ENCODE peak calls at places on chromosome 20, in four cellular contexts. T is nephron progenitor cell, J is fibroblast of lung, P is foreskin fibroblast. E is an unnamed sample.

GRCh38 chr20:45857836-45858250 is 429 bp downstream of the ZSWIM3 start:
- DNase-seq in T (no peak), J (no peak), P (no peak), E (no peak)

GRCh38 chr20:4519530-4519929 is 202.2 kb upstream of the PRND start:
- DNase-seq in T (peak), J (no peak), P (no peak), E (no peak)

GRCh38 chr20:47455133-47456040 is 46.3 kb upstream of the NCOA3 start:
- DNase-seq in T (no peak), J (peak), P (no peak), E (no peak)

GRCh38 chr20:19396466-19397081 is 184.1 kb downstream of the SLC24A3 start:
- DNase-seq in T (no peak), J (no peak), P (no peak), E (no peak)

GRCh38 chr20:25308671-25309394 is 60.9 kb downstream of the PYGB start:
- DNase-seq in T (no peak), J (peak), P (peak), E (no peak)

GRCh38 chr20:15759546-15760216 is 813.6 kb downstream of the KIF16B start:
- DNase-seq in T (no peak), J (no peak), P (peak), E (peak)

GRCh38 chr20:21184810-21185209 is 58.9 kb downstream of the KIZ start:
- DNase-seq in T (no peak), J (peak), P (no peak), E (no peak)

GRCh38 chr20:3812259-3812681 is 8.1 kb upstream of the AP5S1 start:
- DNase-seq in T (no peak), J (no peak), P (no peak), E (no peak)

GRCh38 chr20:38242848-38243449 is 17.6 kb downstream of the KIAA1755 start:
- DNase-seq in T (peak), J (no peak), P (no peak), E (no peak)

GRCh38 chr20:21315138-21315537 is 12.0 kb downstream of the XRN2 start:
- DNase-seq in T (no peak), J (peak), P (peak), E (peak)

GRCh38 chr20:17873410-17874270 is 95.0 kb downstream of the SNX5 start:
- DNase-seq in T (no peak), J (peak), P (peak), E (peak)

GRCh38 chr20:32031007-32031958 is 20.8 kb upstream of the HCK start:
- DNase-seq in T (peak), J (peak), P (peak), E (peak)

GRCh38 chr20:21125072-21125848 is 622 bp upstream of the KIZ start:
- DNase-seq in T (peak), J (peak), P (peak), E (no peak)

GRCh38 chr20:50625986-50626677 is 65.2 kb downstream of the RIPOR3 start:
- DNase-seq in T (peak), J (peak), P (no peak), E (no peak)

GRCh38 chr20:37007898-37008649 is 56.6 kb upstream of the SAMHD1 start:
- DNase-seq in T (no peak), J (peak), P (peak), E (no peak)
- TF ChIP-seq CTCF in T (no peak), J (peak), P (no peak), E (peak)

DNA sequence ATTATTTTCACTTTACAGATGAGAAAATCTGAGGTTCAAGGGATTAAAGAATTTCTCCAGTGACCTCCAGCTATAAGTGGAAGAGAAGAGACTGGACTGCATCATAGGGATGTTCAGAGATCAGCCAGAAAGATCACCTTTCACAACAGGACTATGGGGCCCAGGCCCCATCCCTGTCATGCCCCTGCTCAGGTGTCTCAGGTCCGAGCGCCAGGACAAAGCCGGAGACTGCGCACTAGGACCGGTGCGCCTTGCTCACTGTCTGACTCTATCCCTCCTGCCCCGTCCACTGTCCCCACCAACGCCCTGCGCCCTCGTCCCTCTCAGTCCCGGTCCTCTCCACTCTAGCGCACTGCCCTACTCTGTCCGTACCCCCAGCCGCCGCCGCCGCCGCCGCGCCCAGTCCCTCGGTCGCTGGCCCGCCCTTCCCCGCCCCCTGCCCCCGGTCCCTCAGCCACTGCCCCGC is 548 bp upstream of the RAD21L1 start:
- DNase-seq in T (no peak), J (no peak), P (no peak), E (no peak)
- TF ChIP-seq CTCF in T (no peak), J (no peak), P (no peak), E (no peak)

DNA sequence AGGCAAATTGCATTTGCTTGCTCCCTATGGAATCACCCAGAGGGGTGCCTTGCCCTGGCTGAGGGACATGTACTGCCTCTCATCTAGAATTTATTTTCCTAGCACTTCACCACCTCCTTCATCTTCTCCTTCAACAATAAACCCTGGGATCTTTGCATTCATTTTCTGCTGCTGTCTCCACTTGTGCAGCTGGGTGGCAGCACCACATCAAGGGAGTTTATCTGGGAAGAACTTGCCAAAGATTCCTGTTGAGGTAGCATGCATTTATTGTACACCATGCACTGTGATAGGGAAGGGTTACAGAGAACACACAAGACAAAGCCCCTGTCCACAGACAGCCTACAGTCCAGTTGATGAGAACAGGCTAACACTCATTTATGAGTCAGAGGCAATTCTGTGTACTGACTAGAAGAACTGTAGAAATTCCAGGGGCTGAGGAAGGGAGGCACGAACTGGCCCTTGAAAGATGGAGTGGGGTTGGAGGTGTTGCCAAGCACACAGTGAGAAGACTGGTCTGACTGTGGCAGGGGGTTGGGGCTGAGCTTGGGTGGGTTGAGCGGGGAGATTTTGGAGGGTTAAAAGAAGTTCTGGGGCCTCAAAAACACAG is 17.5 kb downstream of the C20orf173 start:
- DNase-seq in T (no peak), J (peak), P (peak), E (peak)
- TF ChIP-seq CTCF in T (peak), J (peak), P (peak), E (peak)

GRCh38 chr20:2006452-2007381 is 12.9 kb upstream of the PDYN start:
- DNase-seq in T (peak), J (peak), P (peak), E (no peak)
- TF ChIP-seq CTCF in T (peak), J (peak), P (peak), E (peak)

DNA sequence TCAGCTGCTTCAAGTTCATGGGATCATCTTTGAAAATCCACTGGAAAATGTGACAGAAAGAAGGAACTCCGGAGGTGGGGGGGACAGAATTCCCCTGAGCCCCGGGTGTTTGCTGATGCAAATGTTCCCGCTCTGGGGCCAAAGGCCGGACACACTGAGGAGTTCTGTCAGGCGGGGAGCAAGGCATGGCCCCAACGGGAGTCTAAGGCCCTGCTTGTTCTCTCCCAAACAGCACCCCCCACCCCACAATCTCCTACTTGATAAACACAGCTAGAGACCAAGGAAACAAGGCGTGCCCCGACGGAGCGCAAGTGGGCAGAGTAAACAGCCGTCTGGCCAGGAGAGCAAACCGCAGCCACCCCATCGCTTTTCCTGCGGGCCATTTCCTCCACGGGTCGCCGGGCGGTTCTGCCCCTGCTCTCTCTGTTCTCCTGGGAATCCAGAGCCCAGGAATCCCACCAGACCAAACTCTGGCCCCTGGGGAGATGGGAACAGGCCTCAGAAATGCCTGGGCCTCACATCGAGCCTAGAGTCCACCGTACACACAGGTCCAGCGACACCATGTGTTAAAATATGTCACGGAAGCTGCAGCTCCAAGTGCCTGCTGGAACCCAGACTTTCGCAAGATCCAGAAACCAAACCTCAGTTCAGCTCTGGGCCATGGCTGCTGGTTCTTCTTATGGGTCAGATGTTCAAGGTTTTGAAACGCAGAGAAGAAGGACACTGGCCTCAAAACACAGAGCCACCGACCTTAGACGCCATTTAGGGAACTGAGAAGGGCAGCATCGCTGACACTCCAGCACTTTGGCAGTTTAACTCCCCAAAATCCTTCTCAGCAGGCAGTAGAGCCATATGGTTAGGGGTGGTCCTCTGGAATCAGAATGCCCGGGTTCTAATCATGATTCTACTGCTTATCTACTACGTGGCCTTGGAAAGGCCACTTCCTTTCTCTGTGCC is 104.2 kb downstream of the PREX1 start:
- DNase-seq in T (peak), J (peak), P (peak), E (peak)
- TF ChIP-seq CTCF in T (no peak), J (peak), P (no peak), E (peak)

GRCh38 chr20:44521484-44522481 is at the start of gene SERINC3:
- DNase-seq in T (peak), J (peak), P (peak), E (peak)
- TF ChIP-seq CTCF in T (no peak), J (no peak), P (no peak), E (no peak)

DNA sequence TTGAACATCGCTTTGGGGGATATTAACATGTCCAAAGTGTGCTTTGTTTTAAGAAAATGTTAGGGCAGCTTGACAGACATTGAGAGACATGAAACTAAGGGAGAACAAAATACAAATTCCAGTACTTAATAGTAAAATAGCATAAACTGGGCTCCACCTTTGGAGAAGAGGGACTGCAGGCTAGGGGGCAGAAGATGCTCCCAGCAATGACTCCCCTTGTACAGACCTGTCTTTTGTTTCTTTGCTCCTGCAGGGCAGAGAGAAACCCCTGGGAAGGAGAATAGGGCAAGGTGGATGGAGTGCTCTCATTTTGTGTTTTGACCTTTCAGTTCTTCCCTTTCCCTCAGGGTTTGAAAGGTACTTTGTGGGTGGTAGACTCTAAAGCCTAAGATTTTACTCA is 115.6 kb upstream of the PLCB4 start:
- DNase-seq in T (no peak), J (no peak), P (no peak), E (no peak)
- TF ChIP-seq CTCF in T (no peak), J (peak), P (no peak), E (no peak)

GRCh38 chr20:7146552-7147219 is 379.2 kb downstream of the BMP2 start:
- DNase-seq in T (no peak), J (no peak), P (no peak), E (no peak)
- TF ChIP-seq CTCF in T (no peak), J (no peak), P (no peak), E (no peak)

GRCh38 chr20:62272200-62272599 is 30.6 kb upstream of the ADRM1 start:
- DNase-seq in T (no peak), J (no peak), P (no peak), E (no peak)
- TF ChIP-seq CTCF in T (no peak), J (no peak), P (no peak), E (no peak)

E was measured in AG09319.